ENCODE peak calls at places on chromosomes 6 and 20, in seven cellular contexts. H is activated CD8-positive, alpha-beta T cell treated with anti-CD3 and anti-CD28 coated beads, Interleukin-2, amount 10 ng/mL, durations not matched to agents 7 days and 5 days; W is neural progenitor cell; F is T follicular helper cell; G is iPS-NIHi11; A is activated naive CD8-positive, alpha-beta T cell treated with anti-CD3 and anti-CD28 coated beads, Interleukin-2, amount 50 U/mL, for 24 hours; T is Caki2. P is an unnamed sample.

GRCh38 chr20:51287628-51288413 is 254.7 kb downstream of the NFATC2 start:
- DNase-seq in H (no peak), W (no peak), F (no peak), G (no peak), A (no peak), T (no peak), P (no peak)

GRCh38 chr6:35691027-35691824 is 2.5 kb upstream of the FKBP5 start:
- DNase-seq in H (no peak), W (no peak), F (no peak), G (no peak), A (no peak), T (no peak), P (no peak)

GRCh38 chr6:2839195-2839981 is 2.3 kb downstream of the SERPINB1 start:
- DNase-seq in H (no peak), W (no peak), F (no peak), G (no peak), A (no peak), T (peak; percentile 89), P (no peak)

GRCh38 chr6:33205172-33206026 is 944 bp downstream of the HSD17B8 start:
- DNase-seq in H (peak; percentile 51), W (peak; percentile 29), F (no peak), G (no peak), A (peak; percentile 65), T (peak; percentile 81), P (no peak)

GRCh38 chr6:26521485-26522391 is 16.4 kb upstream of the HMGN4 start:
- DNase-seq in H (peak; percentile 72), W (peak; percentile 91), F (peak; percentile 38), G (peak; percentile 77), A (peak; percentile 77), T (peak; percentile 83), P (no peak)

GRCh38 chr20:16864958-16865357 is 116.8 kb downstream of the OTOR start:
- DNase-seq in H (no peak), W (no peak), F (no peak), G (no peak), A (no peak), T (no peak), P (no peak)

GRCh38 chr6:116373940-116374339 is 3.2 kb downstream of the DSE start:
- DNase-seq in H (no peak), W (no peak), F (no peak), G (no peak), A (no peak), T (no peak), P (no peak)

GRCh38 chr6:53151676-53152075 is 3.0 kb upstream of the GCM1 start:
- DNase-seq in H (no peak), W (peak; percentile 37), F (no peak), G (peak; percentile 47), A (peak; percentile 6), T (no peak), P (no peak)

GRCh38 chr6:157822221-157823000 is 635 bp upstream of the SNX9 start:
- DNase-seq in H (no peak), W (peak; percentile 52), F (peak; percentile 5), G (no peak), A (peak; percentile 44), T (no peak), P (no peak)

GRCh38 chr6:10695086-10695657 is 400 bp downstream of the PAK1IP1 start:
- DNase-seq in H (no peak), W (no peak), F (no peak), G (no peak), A (no peak), T (no peak), P (peak; percentile 7)

GRCh38 chr20:1456300-1456699 is 10.3 kb downstream of the NSFL1C start:
- DNase-seq in H (no peak), W (no peak), F (no peak), G (no peak), A (no peak), T (no peak), P (no peak)

GRCh38 chr6:131281471-131282270 is 146.4 kb downstream of the AKAP7 start:
- DNase-seq in H (peak; percentile 84), W (peak; percentile 61), F (peak; percentile 55), G (peak; percentile 66), A (peak; percentile 54), T (no peak), P (peak; percentile 56)

GRCh38 chr6:158782432-158783166 is 36.6 kb downstream of the EZR start:
- DNase-seq in H (no peak), W (no peak), F (no peak), G (no peak), A (no peak), T (no peak), P (no peak)

GRCh38 chr6:47439348-47439668 is 38.3 kb upstream of the CD2AP start:
- DNase-seq in H (no peak), W (no peak), F (no peak), G (no peak), A (no peak), T (no peak), P (no peak)

GRCh38 chr6:138541793-138542481 is 42.6 kb upstream of the NHSL1 start:
- DNase-seq in H (no peak), W (no peak), F (no peak), G (no peak), A (no peak), T (no peak), P (no peak)

GRCh38 chr20:1888796-1889463 is 6.3 kb upstream of the SIRPA start:
- DNase-seq in H (no peak), W (peak; percentile 43), F (no peak), G (no peak), A (no peak), T (no peak), P (no peak)

GRCh38 chr20:12371955-12372354 is 454.3 kb downstream of the BTBD3 start:
- DNase-seq in H (no peak), W (no peak), F (no peak), G (no peak), A (no peak), T (no peak), P (no peak)

GRCh38 chr6:109166643-109167042 is 71.3 kb downstream of the CEP57L1 start:
- DNase-seq in H (no peak), W (no peak), F (no peak), G (no peak), A (no peak), T (no peak), P (no peak)

GRCh38 chr6:164378330-164378729 is 931.1 kb downstream of the C6orf118 start:
- DNase-seq in H (no peak), W (no peak), F (no peak), G (no peak), A (no peak), T (no peak), P (no peak)

GRCh38 chr6:15242937-15243614 is 2.8 kb upstream of the JARID2 start:
- DNase-seq in H (no peak), W (peak; percentile 31), F (no peak), G (no peak), A (no peak), T (no peak), P (no peak)

GRCh38 chr6:11705069-11705468 is 73.5 kb downstream of the ADTRP start:
- DNase-seq in H (no peak), W (no peak), F (no peak), G (no peak), A (no peak), T (no peak), P (no peak)

GRCh38 chr20:59561614-59562277 is 42.6 kb upstream of the PHACTR3 start:
- DNase-seq in H (no peak), W (no peak), F (no peak), G (no peak), A (no peak), T (no peak), P (no peak)

GRCh38 chr20:11229772-11230171 is 556.0 kb upstream of the JAG1 start:
- DNase-seq in H (no peak), W (peak; percentile 37), F (no peak), G (no peak), A (no peak), T (peak; percentile 75), P (peak; percentile 41)

GRCh38 chr20:19448632-19449031 is 236.2 kb downstream of the SLC24A3 start:
- DNase-seq in H (no peak), W (no peak), F (no peak), G (no peak), A (no peak), T (no peak), P (no peak)

GRCh38 chr20:44646023-44646640 is 5.4 kb downstream of the ADA start:
- DNase-seq in H (peak; percentile 67), W (peak; percentile 81), F (no peak), G (no peak), A (no peak), T (no peak), P (no peak)

GRCh38 chr6:14502551-14502950 is 385.0 kb downstream of the CD83 start:
- DNase-seq in H (peak; percentile 7), W (no peak), F (no peak), G (no peak), A (no peak), T (peak; percentile 50), P (no peak)

GRCh38 chr6:106727480-106728153 is 98.2 kb downstream of the QRSL1 start:
- DNase-seq in H (no peak), W (no peak), F (no peak), G (no peak), A (no peak), T (no peak), P (no peak)

GRCh38 chr20:6533321-6533720 is 234.2 kb upstream of the BMP2 start:
- DNase-seq in H (no peak), W (peak; percentile 38), F (no peak), G (no peak), A (no peak), T (no peak), P (no peak)

GRCh38 chr6:56959938-56960337 is 5.0 kb downstream of the BEND6 start:
- DNase-seq in H (no peak), W (no peak), F (no peak), G (no peak), A (no peak), T (no peak), P (no peak)

GRCh38 chr6:131001113-131001776 is 61.8 kb downstream of the EPB41L2 start:
- DNase-seq in H (no peak), W (no peak), F (no peak), G (no peak), A (no peak), T (no peak), P (no peak)

GRCh38 chr20:4726710-4727391 is 5.1 kb downstream of the PRND start:
- DNase-seq in H (peak; percentile 62), W (no peak), F (peak; percentile 24), G (no peak), A (peak; percentile 25), T (peak; percentile 13), P (no peak)

GRCh38 chr6:41931792-41932191 is 9.8 kb downstream of the CCND3 start:
- DNase-seq in H (no peak), W (no peak), F (no peak), G (no peak), A (no peak), T (no peak), P (no peak)

GRCh38 chr6:112691289-112691688 is 344.2 kb downstream of the RFPL4B start:
- DNase-seq in H (no peak), W (no peak), F (no peak), G (no peak), A (no peak), T (peak; percentile 5), P (peak; percentile 27)

GRCh38 chr6:108707328-108707976 is 140.8 kb upstream of the ARMC2 start:
- DNase-seq in H (no peak), W (no peak), F (no peak), G (no peak), A (no peak), T (no peak), P (no peak)

GRCh38 chr6:2502096-2502997 is 248.4 kb downstream of the MYLK4 start:
- DNase-seq in H (no peak), W (peak; percentile 10), F (no peak), G (peak; percentile 40), A (no peak), T (no peak), P (no peak)

P was measured in glomerular endothelial cell.